ENCODE peak calls at places on chromosomes 5 and 9, in nine cellular contexts. W, H, U, F, T, E, X, B and P are unnamed samples.

GRCh38 chr9:76373173-76373771 is 21.0 kb downstream of the RFK start:
- DNase-seq in W (no peak), H (no peak), U (no peak), F (peak), T (no peak), E (peak), X (no peak), B (peak), P (no peak)

GRCh38 chr5:17217421-17218352 is at the start of gene BASP1:
- DNase-seq in W (peak), H (peak), U (peak), F (peak), T (peak), E (peak), X (no peak), B (peak), P (peak)

GRCh38 chr5:31889131-31889561 is 250.2 kb downstream of the PDZD2 start:
- DNase-seq in W (no peak), H (no peak), U (no peak), F (no peak), T (no peak), E (no peak), X (no peak), B (no peak), P (no peak)

GRCh38 chr9:73780916-73781315 is 629.3 kb downstream of the ANXA1 start:
- DNase-seq in W (peak), H (no peak), U (no peak), F (peak), T (no peak), E (no peak), X (no peak), B (peak), P (no peak)

GRCh38 chr9:32378496-32378895 is 5.9 kb upstream of the ACO1 start:
- DNase-seq in W (peak), H (peak), U (no peak), F (peak), T (peak), E (no peak), X (peak), B (peak), P (peak)

GRCh38 chr9:107862329-107862728 is 372.8 kb upstream of the KLF4 start:
- DNase-seq in W (no peak), H (no peak), U (no peak), F (no peak), T (no peak), E (no peak), X (no peak), B (no peak), P (no peak)

GRCh38 chr5:169544264-169544950 is 39.2 kb upstream of the SPDL1 start:
- DNase-seq in W (no peak), H (no peak), U (no peak), F (no peak), T (no peak), E (no peak), X (no peak), B (no peak), P (no peak)

GRCh38 chr9:6805532-6805931 is 47.8 kb downstream of the KDM4C start:
- DNase-seq in W (no peak), H (no peak), U (no peak), F (peak), T (peak), E (peak), X (no peak), B (no peak), P (no peak)

GRCh38 chr9:106111039-106111740 is 416.8 kb downstream of the TMEM38B start:
- DNase-seq in W (no peak), H (no peak), U (no peak), F (no peak), T (peak), E (no peak), X (no peak), B (no peak), P (no peak)

GRCh38 chr9:123371228-123371584 is 15.2 kb downstream of the CRB2 start:
- DNase-seq in W (no peak), H (no peak), U (peak), F (no peak), T (no peak), E (no peak), X (no peak), B (no peak), P (no peak)

GRCh38 chr5:82023530-82024095 is 51.8 kb downstream of the ATG10 start:
- DNase-seq in W (no peak), H (no peak), U (no peak), F (no peak), T (no peak), E (no peak), X (no peak), B (no peak), P (no peak)

GRCh38 chr9:132826131-132826530 is 52.0 kb downstream of the AK8 start:
- DNase-seq in W (no peak), H (no peak), U (no peak), F (no peak), T (no peak), E (no peak), X (no peak), B (no peak), P (no peak)

GRCh38 chr5:181241393-181241975 is 2.2 kb downstream of the RACK1 start:
- DNase-seq in W (peak), H (no peak), U (no peak), F (peak), T (no peak), E (peak), X (no peak), B (peak), P (no peak)

GRCh38 chr5:167381457-167381856 is 910.0 kb upstream of the WWC1 start:
- DNase-seq in W (peak), H (no peak), U (no peak), F (no peak), T (no peak), E (no peak), X (no peak), B (no peak), P (no peak)

GRCh38 chr5:108238936-108239887 is 142.7 kb downstream of the FBXL17 start:
- DNase-seq in W (peak), H (no peak), U (no peak), F (no peak), T (peak), E (no peak), X (no peak), B (no peak), P (no peak)

GRCh38 chr5:123068368-123068767 is 20.7 kb upstream of the PRDM6 start:
- DNase-seq in W (no peak), H (no peak), U (no peak), F (no peak), T (no peak), E (no peak), X (no peak), B (no peak), P (no peak)

GRCh38 chr5:176559683-176560082 is 10.5 kb downstream of the CDHR2 start:
- DNase-seq in W (no peak), H (no peak), U (no peak), F (no peak), T (no peak), E (no peak), X (no peak), B (no peak), P (no peak)

GRCh38 chr5:135549413-135549812 is 13.6 kb upstream of the NEUROG1 start:
- DNase-seq in W (no peak), H (no peak), U (no peak), F (no peak), T (no peak), E (no peak), X (no peak), B (no peak), P (no peak)